ENCODE peak calls at places on chromosomes 4 and X, in four cellular contexts. Q is H54; W is activated CD8-positive, alpha-beta memory T cell treated with anti-CD3 and anti-CD28 coated beads for 4 hours; A is activated naive CD4-positive, alpha-beta T cell treated with anti-CD3 and anti-CD28 coated beads, Interleukin-2, amount 10 ng/mL, durations not matched to agents 7 days and 5 days. R is an unnamed sample.

GRCh38 chr4:176641237-176641636 is 151.5 kb downstream of the VEGFC start:
- DNase-seq in Q (no peak), W (no peak), A (no peak), R (no peak)

GRCh38 chrX:15114865-15115566 is 154.9 kb downstream of the ASB9 start:
- DNase-seq in W (no peak), Q (no peak), A (no peak), R (no peak)

GRCh38 chrX:40152706-40153334 is 55.1 kb upstream of the BCOR start:
- DNase-seq in W (no peak), A (peak), Q (peak), R (no peak)

GRCh38 chr4:8261851-8262535 is 7.6 kb upstream of the HTRA3 start:
- DNase-seq in A (no peak), W (no peak), Q (no peak), R (no peak)

GRCh38 chr4:169256856-169257756 is 13.7 kb downstream of the SH3RF1 start:
- DNase-seq in A (no peak), W (no peak), Q (no peak), R (no peak)

GRCh38 chr4:138948918-138949317 is 66.7 kb upstream of the NOCT start:
- DNase-seq in Q (no peak), W (no peak), A (no peak), R (no peak)

GRCh38 chr4:8383016-8383415 is 57.5 kb downstream of the ACOX3 start:
- DNase-seq in W (no peak), A (no peak), Q (no peak), R (no peak)

GRCh38 chr4:119068529-119068962 is 67.1 kb upstream of the MYOZ2 start:
- DNase-seq in Q (no peak), W (no peak), A (no peak), R (no peak)

GRCh38 chrX:11412715-11413623 is 119.8 kb downstream of the AMELX start:
- DNase-seq in W (no peak), Q (no peak), A (no peak), R (no peak)

GRCh38 chrX:38816158-38816557 is 14.9 kb downstream of the MID1IP1 start:
- DNase-seq in W (no peak), Q (no peak), A (peak), R (no peak)

GRCh38 chr4:138749303-138749702 is 266.3 kb upstream of the NOCT start:
- DNase-seq in W (no peak), A (no peak), Q (no peak), R (no peak)

GRCh38 chr4:87525636-87526035 is 3.5 kb downstream of the SPARCL1 start:
- DNase-seq in W (no peak), A (no peak), Q (no peak), R (no peak)

R was measured in type B pancreatic cell.